ENCODE peak calls at places on chromosomes 16 and 17, in seven cellular contexts. Y, L, S, B, T, I and Z are unnamed samples.

GRCh38 chr16:55944377-55944802 is 69.2 kb upstream of the CES5A start:
- DNase-seq in Y (peak), L (peak), S (peak), B (peak), T (peak), I (peak), Z (peak)

GRCh38 chr17:57463103-57463885 is 207.0 kb downstream of the MSI2 start:
- DNase-seq in Y (no peak), L (no peak), S (peak), B (no peak), T (no peak), I (no peak), Z (no peak)

GRCh38 chr17:77212833-77213777 is 72.3 kb downstream of the SEC14L1 start:
- DNase-seq in Y (no peak), L (no peak), S (no peak), B (no peak), T (no peak), I (no peak), Z (no peak)

GRCh38 chr17:82273327-82274133 is at the start of gene CSNK1D:
- DNase-seq in Y (peak), L (peak), S (peak), B (peak), T (peak), I (peak), Z (peak)

GRCh38 chr16:31874354-31875111 is 926 bp downstream of the ZNF267 start:
- DNase-seq in Y (peak), L (no peak), S (peak), B (peak), T (no peak), I (no peak), Z (no peak)

GRCh38 chr17:59347975-59348391 is 16.5 kb downstream of the YPEL2 start:
- DNase-seq in Y (no peak), L (no peak), S (no peak), B (no peak), T (no peak), I (no peak), Z (no peak)

GRCh38 chr17:16936536-16937310 is 35.2 kb downstream of the TNFRSF13B start:
- DNase-seq in Y (no peak), L (no peak), S (no peak), B (no peak), T (no peak), I (no peak), Z (no peak)

GRCh38 chr16:67017810-67018488 is 11.0 kb upstream of the CBFB start:
- DNase-seq in Y (peak), L (peak), S (peak), B (peak), T (peak), I (peak), Z (peak)

GRCh38 chr17:17447264-17447663 is 29.5 kb upstream of the MED9 start:
- DNase-seq in Y (no peak), L (no peak), S (no peak), B (no peak), T (no peak), I (no peak), Z (no peak)